ENCODE peak calls at places on chromosomes 16 and 17, in five cellular contexts. B, J, M, H and Q are unnamed samples.

GRCh38 chr17:20122236-20122879 is 113.2 kb downstream of the SPECC1 start:
- DNase-seq in B (no peak), J (no peak), M (no peak), H (no peak), Q (no peak)

GRCh38 chr16:27302126-27302525 is 11.6 kb upstream of the IL4R start:
- DNase-seq in B (no peak), J (no peak), M (no peak), H (no peak), Q (no peak)

GRCh38 chr16:67648088-67648763 is 3.3 kb downstream of the CARMIL2 start:
- DNase-seq in B (no peak), J (no peak), M (no peak), H (no peak), Q (no peak)

GRCh38 chr16:25024900-25025299 is 9.7 kb upstream of the ARHGAP17 start:
- DNase-seq in B (no peak), J (no peak), M (no peak), H (no peak), Q (no peak)

GRCh38 chr17:71500761-71501555 is 619.9 kb upstream of the SOX9 start:
- DNase-seq in B (no peak), J (no peak), M (no peak), H (no peak), Q (no peak)

GRCh38 chr16:19753815-19754643 is 36.0 kb downstream of the IQCK start:
- DNase-seq in B (no peak), J (no peak), M (no peak), H (no peak), Q (no peak)

GRCh38 chr16:68021490-68021889 is 1.5 kb downstream of the DDX28 start:
- DNase-seq in B (no peak), J (no peak), M (no peak), H (no peak), Q (no peak)

GRCh38 chr16:86217001-86217890 is 293.1 kb upstream of the FOXF1 start:
- DNase-seq in B (no peak), J (no peak), M (no peak), H (no peak), Q (no peak)

GRCh38 chr17:6476061-6476833 is 32.0 kb downstream of the PIMREG start:
- DNase-seq in B (no peak), J (no peak), M (no peak), H (no peak), Q (no peak)

DNA sequence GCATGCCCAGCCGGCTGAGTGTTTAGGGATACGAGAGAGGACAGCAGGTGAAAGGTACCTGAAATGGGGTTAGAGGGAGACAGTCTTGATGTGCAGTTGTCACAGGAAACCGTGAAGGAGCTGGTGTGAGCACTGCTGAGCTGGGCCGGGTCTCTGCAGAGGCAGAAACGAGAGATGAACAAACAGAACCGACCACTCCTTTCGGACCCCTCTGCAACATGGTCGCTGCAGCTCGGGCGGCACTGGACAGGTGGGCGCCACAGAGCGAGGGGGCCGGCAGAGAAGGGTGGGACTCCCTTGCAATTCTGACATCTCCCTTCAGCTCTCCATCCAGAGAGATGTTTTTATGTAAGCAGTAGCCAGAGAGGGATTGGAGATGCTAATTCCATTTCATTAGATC is 86.4 kb upstream of the RPL38 start:
- DNase-seq in B (no peak), J (no peak), M (peak), H (no peak), Q (no peak)
- H3K4me3 ChIP-seq in B (no peak), J (no peak), M (no peak), H (no peak), Q (no peak)

GRCh38 chr17:15261818-15262290 is 3.3 kb downstream of the PMP22 start:
- DNase-seq in B (no peak), J (no peak), M (no peak), H (no peak), Q (no peak)
- H3K9ac ChIP-seq in B (peak), J (no peak), M (peak), H (peak), Q (no peak)

GRCh38 chr17:44170135-44170498 is 387 bp upstream of the ASB16 start:
- DNase-seq in B (no peak), J (no peak), M (no peak), H (no peak), Q (no peak)
- TF ChIP-seq POLR2AphosphoS5 in B (no peak), J (no peak), M (no peak), H (no peak), Q (no peak)

GRCh38 chr17:39724731-39725130 is 5.6 kb downstream of the MIEN1 start:
- DNase-seq in B (no peak), J (no peak), M (no peak), H (no peak), Q (no peak)

GRCh38 chr17:39722104-39722503 is 8.2 kb downstream of the MIEN1 start:
- DNase-seq in B (no peak), J (no peak), M (no peak), H (no peak), Q (no peak)

GRCh38 chr17:39719966-39720365 is 10.4 kb downstream of the MIEN1 start:
- DNase-seq in B (no peak), J (no peak), M (no peak), H (no peak), Q (no peak)

GRCh38 chr17:39726617-39727016 is 3.7 kb downstream of the MIEN1 start:
- DNase-seq in B (no peak), J (no peak), M (no peak), H (no peak), Q (no peak)

GRCh38 chr17:39722965-39723848 is 7.1 kb downstream of the MIEN1 start:
- DNase-seq in B (peak), J (no peak), M (no peak), H (no peak), Q (no peak)
- H3K4me3 ChIP-seq in B (peak), J (no peak), M (no peak), H (no peak), Q (no peak)